ENCODE peak calls at places on chromosomes 4 and X, in eight cellular contexts. Q, U, I, Z, N, T, E and H are unnamed samples.

GRCh38 chrX:17377047-17377692 is 2.2 kb downstream of the NHS start:
- DNase-seq in T (no peak), E (peak), Z (peak), U (peak), Q (no peak), N (peak), I (peak), H (no peak)

GRCh38 chr4:18227880-18228279 is 206.3 kb upstream of the LCORL start:
- DNase-seq in Q (no peak), N (no peak), E (no peak), U (no peak), I (no peak), T (no peak), Z (no peak), H (no peak)

GRCh38 chrX:129932792-129933321 is 26.9 kb downstream of the UTP14A start:
- DNase-seq in Z (peak), U (no peak), I (no peak), Q (no peak), E (no peak), T (peak), N (peak), H (no peak)

GRCh38 chr4:51843309-51844156 is 580 bp downstream of the DCUN1D4 start:
- DNase-seq in I (peak), N (peak), U (peak), Q (no peak), T (peak), Z (peak), E (peak), H (peak)

GRCh38 chrX:10007604-10008003 is 40.4 kb downstream of the CLDN34 start:
- DNase-seq in Q (no peak), E (peak), T (no peak), U (peak), I (peak), Z (no peak), N (no peak), H (no peak)

GRCh38 chrX:9644335-9644734 is 121.3 kb downstream of the GPR143 start:
- DNase-seq in E (no peak), Q (no peak), I (peak), U (no peak), Z (no peak), T (no peak), N (no peak), H (peak)

GRCh38 chr4:116480486-116480990 is 604.8 kb downstream of the TRAM1L1 start:
- DNase-seq in N (no peak), E (no peak), I (no peak), U (no peak), Q (no peak), Z (no peak), T (no peak), H (no peak)

GRCh38 chrX:14673764-14674163 is 144.4 kb downstream of the GLRA2 start:
- DNase-seq in U (peak), T (no peak), E (peak), Q (peak), Z (peak), I (peak), N (no peak), H (no peak)

GRCh38 chrX:45668686-45669443 is 468.2 kb upstream of the DIPK2B start:
- DNase-seq in N (no peak), E (peak), I (no peak), T (no peak), Z (no peak), U (peak), Q (peak), H (no peak)

GRCh38 chr4:21827575-21827974 is 121.0 kb downstream of the KCNIP4 start:
- DNase-seq in I (no peak), U (no peak), Z (no peak), N (no peak), T (no peak), Q (no peak), E (peak), H (no peak)

GRCh38 chr4:1222938-1223690 is 25.8 kb downstream of the CTBP1 start:
- DNase-seq in Q (no peak), Z (no peak), N (no peak), I (no peak), T (no peak), E (no peak), U (no peak), H (no peak)

GRCh38 chrX:151680805-151681204 is 14.5 kb upstream of the PRRG3 start:
- DNase-seq in U (peak), T (no peak), N (no peak), Q (no peak), I (peak), Z (no peak), E (peak), H (peak)

GRCh38 chr4:80362578-80363181 is 27.1 kb downstream of the CFAP299 start:
- DNase-seq in U (peak), Z (peak), I (peak), N (no peak), T (peak), E (peak), Q (no peak), H (peak)

GRCh38 chrX:298993-299392 is 17.8 kb downstream of the PLCXD1 start:
- DNase-seq in I (no peak), E (no peak), N (no peak), Z (no peak), U (no peak), Q (no peak), T (peak), H (no peak)

GRCh38 chr4:148052448-148052847 is 320.6 kb downstream of the ARHGAP10 start:
- DNase-seq in E (peak), Z (no peak), N (no peak), Q (no peak), U (no peak), T (no peak), I (no peak), H (no peak)

GRCh38 chr4:143616771-143617170 is 83.7 kb downstream of the FREM3 start:
- DNase-seq in E (peak), Z (no peak), Q (peak), I (no peak), U (peak), N (no peak), T (no peak), H (peak)

GRCh38 chrX:118626346-118626745 is 101.1 kb upstream of the IL13RA1 start:
- DNase-seq in Q (no peak), T (no peak), E (no peak), U (no peak), I (no peak), Z (no peak), N (no peak), H (no peak)

GRCh38 chr4:107862658-107863057 is 37.9 kb downstream of the SGMS2 start:
- DNase-seq in Z (no peak), T (no peak), U (peak), E (peak), Q (peak), I (no peak), N (no peak), H (no peak)

GRCh38 chr4:74638689-74639088 is 155.6 kb downstream of the BTC start:
- DNase-seq in I (no peak), T (no peak), E (no peak), Z (no peak), U (no peak), Q (no peak), N (no peak), H (no peak)

GRCh38 chr4:61149278-61149677 is 50.8 kb upstream of the ADGRL3 start:
- DNase-seq in E (peak), I (no peak), U (no peak), N (no peak), T (no peak), Z (no peak), Q (no peak), H (no peak)

GRCh38 chr4:73223258-73223651 is 35.3 kb downstream of the ANKRD17 start:
- DNase-seq in Z (no peak), N (no peak), E (no peak), I (no peak), Q (no peak), U (no peak), T (no peak), H (no peak)

GRCh38 chrX:1587161-1587560 is 4.2 kb upstream of the AKAP17A start:
- DNase-seq in I (no peak), N (no peak), E (no peak), U (no peak), Q (no peak), Z (no peak), T (no peak), H (peak)

GRCh38 chr4:77920371-77920770 is 57.7 kb downstream of the MRPL1 start:
- DNase-seq in E (no peak), Q (no peak), N (no peak), Z (no peak), I (no peak), U (no peak), T (no peak), H (no peak)

GRCh38 chr4:15186149-15186548 is 183.9 kb downstream of the CPEB2 start:
- DNase-seq in I (no peak), T (no peak), E (peak), U (peak), Z (peak), Q (no peak), N (no peak), H (no peak)

GRCh38 chr4:11774346-11774745 is 345.7 kb upstream of the HS3ST1 start:
- DNase-seq in U (no peak), Q (no peak), Z (no peak), N (no peak), I (no peak), E (no peak), T (no peak), H (no peak)

GRCh38 chr4:95516528-95517011 is 32.2 kb downstream of the UNC5C start:
- DNase-seq in U (no peak), E (peak), I (no peak), Q (peak), T (no peak), N (no peak), Z (peak), H (no peak)

GRCh38 chr4:71554025-71554424 is 215.2 kb downstream of the SLC4A4 start:
- DNase-seq in U (no peak), Q (no peak), N (no peak), Z (no peak), E (no peak), T (no peak), I (no peak), H (no peak)

GRCh38 chr4:54971474-54971950 is 153.9 kb downstream of the KDR start:
- DNase-seq in T (no peak), I (peak), E (peak), N (no peak), U (peak), Z (no peak), Q (peak), H (peak)

GRCh38 chr4:83013420-83013867 is 2.8 kb upstream of the LIN54 start:
- DNase-seq in I (peak), E (no peak), Q (no peak), T (no peak), N (no peak), Z (no peak), U (no peak), H (no peak)

GRCh38 chr4:8224596-8225289 is 25.7 kb downstream of the SH3TC1 start:
- DNase-seq in Z (no peak), E (no peak), N (no peak), T (peak), I (peak), U (no peak), Q (no peak), H (peak)

GRCh38 chr4:73892966-73893365 is 23.8 kb downstream of the CXCL1 start:
- DNase-seq in N (no peak), T (no peak), E (no peak), U (no peak), Z (no peak), I (no peak), Q (no peak), H (no peak)

GRCh38 chrX:136353519-136354095 is 52.8 kb downstream of the ADGRG4 start:
- DNase-seq in E (no peak), T (no peak), Q (no peak), Z (no peak), N (no peak), I (no peak), U (peak), H (no peak)

GRCh38 chr4:129362685-129363274 is 266.8 kb downstream of the C4orf33 start:
- DNase-seq in Q (peak), Z (peak), U (peak), T (no peak), E (peak), N (peak), I (peak), H (peak)

GRCh38 chr4:101348367-101348827 is 1.1 kb upstream of the PPP3CA start:
- DNase-seq in U (no peak), Z (no peak), E (no peak), T (no peak), Q (no peak), I (peak), N (peak), H (no peak)

GRCh38 chrX:135688137-135688536 is 25.3 kb upstream of the CT45A1 start:
- DNase-seq in T (peak), N (no peak), Z (no peak), E (no peak), U (peak), I (no peak), Q (no peak), H (peak)